ENCODE peak calls at places on chromosomes 3 and 15, in four cellular contexts. T is left ventricle myocardium superior; Z is activated naive CD8-positive, alpha-beta T cell treated with anti-CD3 and anti-CD28 coated beads, Interleukin-2, amount 50 U/mL, for 24 hours; D is activated T-helper 2 cell treated with anti-CD3 and anti-CD28 coated beads, Interferon-gamma antibody, Interleukin-2, Interleukin-4, amounts not matched to agents 10 μg/mL and 5 μg/mL and 100 μg/mL, durations not matched to agents 14 hours and 24 hours and 36 hours. A is an unnamed sample.

GRCh38 chr3:94462931-94463330 is 400.1 kb downstream of the NSUN3 start:
- DNase-seq in T (no peak), Z (no peak), D (no peak), A (no peak)

GRCh38 chr15:25675396-25675795 is 187.7 kb downstream of the ATP10A start:
- DNase-seq in T (no peak), Z (no peak), D (no peak), A (no peak)

GRCh38 chr3:58333206-58334012 is 717 bp downstream of the PXK start:
- DNase-seq in T (peak), Z (peak), D (no peak), A (peak)

GRCh38 chr3:193977622-193978021 is 158.3 kb upstream of the HES1 start:
- DNase-seq in T (no peak), Z (no peak), D (no peak), A (no peak)

GRCh38 chr3:184155644-184156521 is 706 bp downstream of the DVL3 start:
- DNase-seq in T (no peak), Z (peak), D (peak), A (peak)

GRCh38 chr15:28094732-28095521 is 4.2 kb downstream of the OCA2 start:
- DNase-seq in T (peak), Z (peak), D (no peak), A (no peak)

GRCh38 chr15:45129651-45130129 is at the start of the genes DUOX1 and DUOXA1:
- DNase-seq in T (peak), Z (peak), D (no peak), A (no peak)

GRCh38 chr15:58551084-58551763 is 119.4 kb downstream of the LIPC start:
- DNase-seq in T (no peak), Z (peak), D (peak), A (peak)

GRCh38 chr15:64561997-64562396 is 101.6 kb downstream of the ZNF609 start:
- DNase-seq in T (no peak), Z (no peak), D (no peak), A (no peak)

GRCh38 chr3:160402249-160403027 is 3.0 kb downstream of the SMC4 start:
- DNase-seq in T (no peak), Z (no peak), D (no peak), A (no peak)

GRCh38 chr15:100154338-100154737 is 187.4 kb downstream of the ADAMTS17 start:
- DNase-seq in T (no peak), Z (no peak), D (no peak), A (no peak)

GRCh38 chr3:49351521-49352011 is 6.6 kb downstream of the GPX1 start:
- DNase-seq in T (no peak), Z (no peak), D (no peak), A (no peak)

GRCh38 chr3:39344746-39345344 is 15.3 kb downstream of the CCR8 start:
- DNase-seq in T (no peak), Z (no peak), D (no peak), A (no peak)

GRCh38 chr15:62985768-62986167 is 56.8 kb upstream of the TPM1 start:
- DNase-seq in T (no peak), Z (no peak), D (no peak), A (no peak)

GRCh38 chr15:41556657-41557056 is 2.4 kb upstream of the TYRO3 start:
- DNase-seq in T (no peak), Z (no peak), D (no peak), A (no peak)

GRCh38 chr15:89809093-89809786 is 5.4 kb downstream of the ANPEP start:
- DNase-seq in T (peak), Z (no peak), D (no peak), A (no peak)

GRCh38 chr3:103926936-103927335 is 1439.8 kb upstream of the ALCAM start:
- DNase-seq in T (no peak), Z (no peak), D (no peak), A (no peak)

A was measured in activated T-helper 1 cell treated with anti-CD3 and anti-CD28 coated beads, Interleukin-12 subunit alpha, Interleukin-12 subunit beta, Interleukin-2, Interleukin-4 antibody, amounts not matched to agents 30 ng/mL and 10 ng/mL and 1 ng/mL, durations not matched to agents 14 hours and 24 hours and 36 hours.